ENCODE peak calls at places on chromosome 13, in six cellular contexts. X is A549, P is H1, K is K562, E is HepG2, Q is endothelial cell of umbilical vein. R is an unnamed sample.

GRCh38 chr13:33184131-33184485 is 101.4 kb downstream of the STARD13 start:
- DNase-seq in X (no peak), P (no peak), K (no peak), E (no peak), Q (no peak), R (no peak)

GRCh38 chr13:28161370-28161769 is 23.0 kb downstream of the PAN3 start:
- DNase-seq in X (no peak), P (no peak), K (no peak), E (peak; percentile 68), Q (peak; percentile 23), R (no peak)

GRCh38 chr13:112331675-112332074 is 44.5 kb upstream of the SPACA7 start:
- DNase-seq in X (no peak), P (no peak), K (no peak), E (no peak), Q (no peak), R (no peak)

GRCh38 chr13:61275251-61275650 is 140.4 kb downstream of the PCDH20 start:
- DNase-seq in X (no peak), P (no peak), K (no peak), E (no peak), Q (no peak), R (no peak)

GRCh38 chr13:80083097-80083429 is 257.9 kb downstream of the SPRY2 start:
- DNase-seq in X (no peak), P (no peak), K (no peak), E (no peak), Q (no peak), R (no peak)

GRCh38 chr13:104650426-104650825 is 1584.2 kb upstream of the SLC10A2 start:
- DNase-seq in X (no peak), P (no peak), K (no peak), E (no peak), Q (no peak), R (no peak)

GRCh38 chr13:71285700-71286099 is 581.3 kb downstream of the DACH1 start:
- DNase-seq in X (no peak), P (no peak), K (no peak), E (no peak), Q (no peak), R (no peak)

GRCh38 chr13:79869326-79869725 is 388.4 kb downstream of the NDFIP2 start:
- DNase-seq in X (no peak), P (no peak), K (no peak), E (peak; percentile 54), Q (peak; percentile 84), R (no peak)

GRCh38 chr13:107124129-107124718 is 556.3 kb upstream of the ARGLU1 start:
- DNase-seq in X (peak; percentile 1), P (no peak), K (no peak), E (peak; percentile 18), Q (peak; percentile 54), R (no peak)

GRCh38 chr13:39603424-39603947 is 493 bp upstream of the LHFPL6 start:
- DNase-seq in X (peak; percentile 1), P (peak; percentile 63), K (no peak), E (no peak), Q (peak; percentile 29), R (peak; percentile 26)

GRCh38 chr13:80157261-80157942 is 183.5 kb downstream of the SPRY2 start:
- DNase-seq in X (no peak), P (no peak), K (no peak), E (no peak), Q (no peak), R (no peak)

GRCh38 chr13:101520672-101521071 is 68.2 kb downstream of the ITGBL1 start:
- DNase-seq in X (no peak), P (no peak), K (no peak), E (no peak), Q (peak; percentile 48), R (no peak)

GRCh38 chr13:98586400-98587144 is 9.7 kb upstream of the STK24 start:
- DNase-seq in X (no peak), P (no peak), K (no peak), E (peak; percentile 39), Q (no peak), R (no peak)

GRCh38 chr13:30577381-30577780 is 40.3 kb upstream of the USPL1 start:
- DNase-seq in X (no peak), P (no peak), K (no peak), E (peak; percentile 13), Q (no peak), R (no peak)

GRCh38 chr13:27975579-27976361 is 6.7 kb upstream of the CDX2 start:
- DNase-seq in X (no peak), P (peak; percentile 67), K (no peak), E (no peak), Q (no peak), R (no peak)

GRCh38 chr13:101639711-101640110 is 187.2 kb downstream of the ITGBL1 start:
- DNase-seq in X (no peak), P (no peak), K (no peak), E (no peak), Q (peak; percentile 49), R (no peak)

GRCh38 chr13:112522578-112522977 is 65.4 kb downstream of the TUBGCP3 start:
- DNase-seq in X (no peak), P (peak; percentile 3), K (no peak), E (no peak), Q (no peak), R (no peak)

DNA sequence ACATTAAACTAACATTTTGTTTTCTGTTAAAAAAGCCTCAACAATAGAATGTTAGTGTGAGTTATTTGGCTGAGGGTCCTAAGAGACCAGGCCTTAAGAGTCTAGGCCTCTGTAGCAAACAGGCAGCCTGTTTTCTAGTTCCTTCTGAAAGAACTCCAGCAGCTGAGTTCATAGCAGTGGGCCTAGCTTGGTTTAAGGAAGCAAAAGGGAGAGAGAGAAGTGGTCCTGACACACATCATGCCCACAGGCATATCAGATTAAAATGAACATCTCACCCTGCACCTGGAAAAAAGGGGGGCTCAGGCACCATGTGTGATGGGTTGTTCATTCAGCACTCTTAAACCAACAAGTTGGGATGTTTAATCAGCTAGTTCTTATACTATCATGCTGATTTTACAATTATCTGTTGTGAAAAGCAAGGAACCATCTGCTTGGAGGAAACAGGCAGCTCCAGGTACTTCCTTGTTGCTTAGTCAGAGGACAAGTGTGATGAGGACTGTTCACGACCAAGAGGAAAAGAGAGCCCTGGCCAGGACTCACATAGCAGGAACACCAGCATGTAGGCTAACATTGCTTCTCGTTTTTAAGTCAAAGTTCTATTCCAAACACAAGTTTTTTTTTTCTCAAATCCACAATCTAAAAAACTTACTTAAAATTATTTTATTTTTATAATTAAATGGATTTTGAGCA is 81.3 kb upstream of the FRY start:
- DNase-seq in X (no peak), P (no peak), K (no peak), E (no peak), Q (no peak), R (no peak)
- TF ChIP-seq MAX in X (no peak), P (no peak), K (no peak), E (no peak), Q (no peak), R (no peak)

GRCh38 chr13:36950330-36950729 is 30.3 kb upstream of the SMAD9 start:
- DNase-seq in X (no peak), P (no peak), K (no peak), E (no peak), Q (no peak), R (no peak)

GRCh38 chr13:36959438-36960116 is 39.5 kb upstream of the SMAD9 start:
- DNase-seq in X (no peak), P (no peak), K (no peak), E (no peak), Q (no peak), R (no peak)

GRCh38 chr13:36950920-36951319 is 30.9 kb upstream of the SMAD9 start:
- DNase-seq in X (no peak), P (no peak), K (no peak), E (no peak), Q (no peak), R (no peak)

DNA sequence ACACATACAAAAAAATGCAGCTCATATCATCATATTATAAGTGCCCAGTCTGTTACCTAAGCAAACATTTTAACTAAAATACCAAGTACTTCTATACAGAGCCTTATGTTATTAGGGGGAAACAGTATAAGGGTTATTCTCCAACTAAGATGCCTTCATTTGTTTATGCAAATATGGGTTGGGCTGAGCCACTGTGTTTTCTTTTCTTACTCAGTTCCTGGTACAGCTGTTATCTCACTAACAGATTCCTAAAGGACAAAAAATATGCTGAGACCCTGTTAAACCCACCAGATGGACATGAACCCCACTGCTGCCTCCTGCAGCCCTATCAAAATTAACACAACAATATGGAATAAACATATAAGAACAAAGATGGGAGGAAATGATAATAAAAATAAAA is 34.5 kb upstream of the SMAD9 start:
- DNase-seq in X (no peak), P (no peak), K (no peak), E (no peak), Q (peak; percentile 68), R (no peak)
- TF ChIP-seq JUN in X (no peak), P (no peak), K (no peak), E (no peak), Q (no peak), R (no peak)

DNA sequence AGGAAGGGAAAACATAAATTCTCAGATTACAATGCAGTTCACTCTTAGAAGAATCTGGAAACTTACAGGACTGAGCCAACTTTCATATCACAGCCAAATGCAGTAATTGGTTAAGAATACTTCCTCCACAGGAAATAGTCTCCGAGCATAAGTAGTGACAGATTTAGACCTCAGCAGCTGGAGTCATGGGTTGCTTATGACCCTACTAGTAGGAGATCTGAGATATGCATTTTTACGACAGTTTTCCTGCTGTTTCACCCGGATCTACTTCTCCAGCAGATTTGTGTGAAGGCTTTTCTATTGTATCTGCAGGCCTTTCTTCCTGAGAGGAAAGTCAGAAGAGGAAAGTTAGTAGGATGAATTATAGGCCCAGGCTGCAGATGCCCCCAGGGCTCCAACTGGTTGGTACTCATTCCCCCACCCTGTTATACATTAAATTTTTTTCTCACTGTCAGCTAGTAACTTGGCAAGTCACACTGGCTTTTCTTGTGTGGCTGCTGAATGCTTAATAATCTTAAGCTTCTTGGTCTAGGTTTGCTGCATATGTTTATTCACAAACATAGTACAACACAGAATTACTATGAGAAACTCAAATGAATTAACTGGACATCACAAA is 1241.5 kb upstream of the MIR17HG start:
- DNase-seq in X (no peak), P (no peak), K (no peak), E (no peak), Q (no peak), R (no peak)
- TF ChIP-seq MAX in X (no peak), P (no peak), K (no peak), E (no peak), Q (no peak), R (no peak)

GRCh38 chr13:73767191-73767741 is 366.9 kb downstream of the KLF12 start:
- DNase-seq in X (no peak), P (no peak), K (no peak), E (peak; percentile 20), Q (peak; percentile 47), R (peak; percentile 16)

GRCh38 chr13:73767747-73768315 is 366.4 kb downstream of the KLF12 start:
- DNase-seq in X (no peak), P (no peak), K (peak; percentile 5), E (peak; percentile 9), Q (no peak), R (peak; percentile 29)

DNA sequence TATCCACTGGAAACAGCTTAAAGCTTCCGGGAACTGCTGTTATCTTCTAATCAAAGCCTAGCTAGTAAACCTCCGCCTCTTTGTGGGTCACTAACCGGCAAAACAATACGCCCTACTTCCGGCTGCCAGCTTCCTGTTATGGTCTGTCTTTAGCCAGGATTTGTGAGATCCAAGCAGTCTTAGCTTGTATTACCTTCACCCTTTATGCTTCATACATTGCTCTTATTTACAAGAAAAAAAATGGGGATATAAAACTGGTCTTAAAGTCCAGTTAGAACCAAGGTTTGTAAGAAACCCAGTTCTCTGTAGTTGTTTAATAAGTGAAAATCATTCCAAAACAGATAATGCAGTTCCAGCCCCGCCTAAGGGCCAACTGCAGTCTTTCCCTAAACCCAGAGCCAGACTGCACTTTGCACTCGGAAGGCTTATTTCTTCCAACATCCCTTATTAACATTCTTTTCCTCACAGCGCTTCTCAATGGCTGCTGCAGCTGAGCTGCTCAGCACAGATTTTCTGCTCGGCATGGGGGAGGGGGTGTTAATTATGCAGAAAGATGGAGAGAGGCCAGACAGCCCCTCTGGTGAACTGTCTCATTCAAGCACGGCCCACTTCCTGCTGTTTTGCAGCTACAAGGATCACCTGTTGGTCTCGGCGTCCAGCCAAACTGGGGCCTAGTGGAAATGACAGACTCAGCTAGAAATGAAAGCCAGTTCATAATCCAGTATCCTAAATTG is 368.4 kb downstream of the KLF12 start:
- DNase-seq in X (no peak), P (peak; percentile 57), K (no peak), E (peak; percentile 75), Q (peak; percentile 95), R (peak; percentile 77)
- TF ChIP-seq JUN in X (no peak), P (no peak), K (no peak), E (no peak), Q (no peak), R (no peak)